ENCODE peak calls at places on chromosomes 3 and 15, in six cellular contexts. One of them, this sample, is unnamed.

GRCh38 chr3:104526901-104527401 is 839.8 kb upstream of the ALCAM start:
- DNase-seq in RWPE1: no peak
- DNase-seq in esophagus muscularis mucosa: no peak
- DNase-seq in AG20443: no peak
- DNase-seq in GM13976: no peak
- DNase-seq in NB4: no peak
- DNase-seq in this sample: no peak

GRCh38 chr3:128383316-128384235 is 83.1 kb downstream of the DNAJB8 start:
- DNase-seq in RWPE1: peak; percentile 86
- DNase-seq in esophagus muscularis mucosa: no peak
- DNase-seq in AG20443: peak; percentile 78
- DNase-seq in GM13976: no peak
- DNase-seq in NB4: peak; percentile 49
- DNase-seq in this sample: peak; percentile 87

GRCh38 chr3:124607163-124607562 is 123.1 kb upstream of the UMPS start:
- DNase-seq in RWPE1: peak; percentile 69
- DNase-seq in esophagus muscularis mucosa: no peak
- DNase-seq in AG20443: peak; percentile 19
- DNase-seq in GM13976: no peak
- DNase-seq in NB4: no peak
- DNase-seq in this sample: peak; percentile 31

GRCh38 chr15:91696981-91697380 is 156.5 kb upstream of the SLCO3A1 start:
- DNase-seq in RWPE1: no peak
- DNase-seq in esophagus muscularis mucosa: no peak
- DNase-seq in AG20443: no peak
- DNase-seq in GM13976: no peak
- DNase-seq in NB4: no peak
- DNase-seq in this sample: no peak

GRCh38 chr3:41574900-41575299 is 375.6 kb downstream of the CTNNB1 start:
- DNase-seq in RWPE1: no peak
- DNase-seq in esophagus muscularis mucosa: no peak
- DNase-seq in AG20443: no peak
- DNase-seq in GM13976: no peak
- DNase-seq in NB4: no peak
- DNase-seq in this sample: no peak

GRCh38 chr3:193975072-193975535 is 160.8 kb upstream of the HES1 start:
- DNase-seq in RWPE1: no peak
- DNase-seq in esophagus muscularis mucosa: no peak
- DNase-seq in AG20443: no peak
- DNase-seq in GM13976: no peak
- DNase-seq in NB4: no peak
- DNase-seq in this sample: no peak

GRCh38 chr15:57158589-57158988 is 217.7 kb upstream of the CGNL1 start:
- DNase-seq in RWPE1: peak; percentile 49
- DNase-seq in esophagus muscularis mucosa: no peak
- DNase-seq in AG20443: peak; percentile 40
- DNase-seq in GM13976: no peak
- DNase-seq in NB4: no peak
- DNase-seq in this sample: no peak

GRCh38 chr3:33186524-33187367 is 31.9 kb downstream of the SUSD5 start:
- DNase-seq in RWPE1: no peak
- DNase-seq in esophagus muscularis mucosa: no peak
- DNase-seq in AG20443: no peak
- DNase-seq in GM13976: no peak
- DNase-seq in NB4: no peak
- DNase-seq in this sample: peak; percentile 17

GRCh38 chr3:72143322-72143721 is 358.4 kb upstream of the PROK2 start:
- DNase-seq in RWPE1: no peak
- DNase-seq in esophagus muscularis mucosa: no peak
- DNase-seq in AG20443: peak; percentile 50
- DNase-seq in GM13976: no peak
- DNase-seq in NB4: no peak
- DNase-seq in this sample: peak; percentile 76

GRCh38 chr3:82521657-82522056 is 760.2 kb upstream of the GBE1 start:
- DNase-seq in RWPE1: no peak
- DNase-seq in esophagus muscularis mucosa: no peak
- DNase-seq in AG20443: no peak
- DNase-seq in GM13976: no peak
- DNase-seq in NB4: no peak
- DNase-seq in this sample: no peak

GRCh38 chr3:17412950-17413530 is 329.4 kb downstream of the TBC1D5 start:
- DNase-seq in RWPE1: peak; percentile 26
- DNase-seq in esophagus muscularis mucosa: no peak
- DNase-seq in AG20443: peak; percentile 47
- DNase-seq in GM13976: peak; percentile 20
- DNase-seq in NB4: peak; percentile 66
- DNase-seq in this sample: peak; percentile 26

GRCh38 chr3:8884630-8885290 is 78.5 kb downstream of the RAD18 start:
- DNase-seq in RWPE1: no peak
- DNase-seq in esophagus muscularis mucosa: no peak
- DNase-seq in AG20443: no peak
- DNase-seq in GM13976: no peak
- DNase-seq in NB4: no peak
- DNase-seq in this sample: no peak

GRCh38 chr3:50274371-50275104 is 4.3 kb upstream of the LSMEM2 start:
- DNase-seq in RWPE1: no peak
- DNase-seq in esophagus muscularis mucosa: no peak
- DNase-seq in AG20443: peak; percentile 57
- DNase-seq in GM13976: peak; percentile 83
- DNase-seq in NB4: peak; percentile 81
- DNase-seq in this sample: no peak

GRCh38 chr3:165783383-165783782 is 53.8 kb downstream of the BCHE start:
- DNase-seq in RWPE1: no peak
- DNase-seq in esophagus muscularis mucosa: no peak
- DNase-seq in AG20443: no peak
- DNase-seq in GM13976: no peak
- DNase-seq in NB4: no peak
- DNase-seq in this sample: no peak

GRCh38 chr3:136818191-136818850 is 605 bp upstream of the SLC35G2 start:
- DNase-seq in RWPE1: peak; percentile 17
- DNase-seq in esophagus muscularis mucosa: no peak
- DNase-seq in AG20443: peak; percentile 73
- DNase-seq in GM13976: peak; percentile 44
- DNase-seq in NB4: peak; percentile 81
- DNase-seq in this sample: peak; percentile 80

GRCh38 chr15:65044724-65045481 is at the start of gene SLC51B:
- DNase-seq in RWPE1: no peak
- DNase-seq in esophagus muscularis mucosa: no peak
- DNase-seq in AG20443: no peak
- DNase-seq in GM13976: no peak
- DNase-seq in NB4: no peak
- DNase-seq in this sample: peak; percentile 42

GRCh38 chr3:43692085-43692484 is 1.3 kb downstream of the ABHD5 start:
- DNase-seq in RWPE1: no peak
- DNase-seq in esophagus muscularis mucosa: no peak
- DNase-seq in AG20443: no peak
- DNase-seq in GM13976: no peak
- DNase-seq in NB4: peak; percentile 22
- DNase-seq in this sample: no peak

GRCh38 chr3:122714269-122714668 is 33.6 kb downstream of the PARP14 start:
- DNase-seq in RWPE1: no peak
- DNase-seq in esophagus muscularis mucosa: no peak
- DNase-seq in AG20443: no peak
- DNase-seq in GM13976: no peak
- DNase-seq in NB4: no peak
- DNase-seq in this sample: no peak

GRCh38 chr3:99505646-99506269 is 132.6 kb upstream of the COL8A1 start:
- DNase-seq in RWPE1: no peak
- DNase-seq in esophagus muscularis mucosa: no peak
- DNase-seq in AG20443: peak; percentile 84
- DNase-seq in GM13976: peak; percentile 62
- DNase-seq in NB4: peak; percentile 89
- DNase-seq in this sample: peak; percentile 67

GRCh38 chr3:134419966-134420321 is 45.7 kb upstream of the AMOTL2 start:
- DNase-seq in RWPE1: no peak
- DNase-seq in esophagus muscularis mucosa: no peak
- DNase-seq in AG20443: no peak
- DNase-seq in GM13976: no peak
- DNase-seq in NB4: no peak
- DNase-seq in this sample: no peak

GRCh38 chr3:142213298-142213697 is 12.1 kb downstream of the GK5 start:
- DNase-seq in RWPE1: no peak
- DNase-seq in esophagus muscularis mucosa: no peak
- DNase-seq in AG20443: no peak
- DNase-seq in GM13976: no peak
- DNase-seq in NB4: no peak
- DNase-seq in this sample: peak; percentile 69

GRCh38 chr15:25510146-25510545 is 71.3 kb upstream of the UBE3A start:
- DNase-seq in RWPE1: no peak
- DNase-seq in esophagus muscularis mucosa: peak; percentile 66
- DNase-seq in AG20443: no peak
- DNase-seq in GM13976: no peak
- DNase-seq in NB4: no peak
- DNase-seq in this sample: no peak

GRCh38 chr15:58340176-58340575 is 91.6 kb upstream of the LIPC start:
- DNase-seq in RWPE1: no peak
- DNase-seq in esophagus muscularis mucosa: no peak
- DNase-seq in AG20443: no peak
- DNase-seq in GM13976: no peak
- DNase-seq in NB4: peak; percentile 26
- DNase-seq in this sample: peak; percentile 58

GRCh38 chr15:52496776-52497470 is 31.8 kb downstream of the MYO5A start:
- DNase-seq in RWPE1: no peak
- DNase-seq in esophagus muscularis mucosa: no peak
- DNase-seq in AG20443: no peak
- DNase-seq in GM13976: no peak
- DNase-seq in NB4: peak; percentile 75
- DNase-seq in this sample: peak; percentile 94

GRCh38 chr15:90654233-90655124 is 62.7 kb upstream of the BLM start:
- DNase-seq in RWPE1: no peak
- DNase-seq in esophagus muscularis mucosa: no peak
- DNase-seq in AG20443: no peak
- DNase-seq in GM13976: no peak
- DNase-seq in NB4: peak; percentile 85
- DNase-seq in this sample: no peak

GRCh38 chr15:101481381-101481705 is 8.2 kb downstream of the PCSK6 start:
- DNase-seq in RWPE1: no peak
- DNase-seq in esophagus muscularis mucosa: no peak
- DNase-seq in AG20443: no peak
- DNase-seq in GM13976: no peak
- DNase-seq in NB4: no peak
- DNase-seq in this sample: no peak

GRCh38 chr3:49591615-49592014 is 37.3 kb downstream of the BSN start:
- DNase-seq in RWPE1: no peak
- DNase-seq in esophagus muscularis mucosa: no peak
- DNase-seq in AG20443: no peak
- DNase-seq in GM13976: no peak
- DNase-seq in NB4: no peak
- DNase-seq in this sample: no peak

GRCh38 chr15:81189583-81190283 is 6.9 kb upstream of the IL16 start:
- DNase-seq in RWPE1: peak; percentile 59
- DNase-seq in esophagus muscularis mucosa: no peak
- DNase-seq in AG20443: peak; percentile 92
- DNase-seq in GM13976: no peak
- DNase-seq in NB4: no peak
- DNase-seq in this sample: peak; percentile 96

GRCh38 chr15:79115461-79115860 is 24.9 kb upstream of the RASGRF1 start:
- DNase-seq in RWPE1: no peak
- DNase-seq in esophagus muscularis mucosa: peak; percentile 91
- DNase-seq in AG20443: no peak
- DNase-seq in GM13976: no peak
- DNase-seq in NB4: no peak
- DNase-seq in this sample: no peak

GRCh38 chr3:141239551-141240281 is 8.1 kb downstream of the PXYLP1 start:
- DNase-seq in RWPE1: no peak
- DNase-seq in esophagus muscularis mucosa: peak; percentile 78
- DNase-seq in AG20443: no peak
- DNase-seq in GM13976: no peak
- DNase-seq in NB4: no peak
- DNase-seq in this sample: no peak

GRCh38 chr3:179744667-179745066 is 91.8 kb downstream of the USP13 start:
- DNase-seq in RWPE1: no peak
- DNase-seq in esophagus muscularis mucosa: no peak
- DNase-seq in AG20443: no peak
- DNase-seq in GM13976: no peak
- DNase-seq in NB4: no peak
- DNase-seq in this sample: no peak

GRCh38 chr15:85800460-85801123 is 5.9 kb upstream of the KLHL25 start:
- DNase-seq in RWPE1: peak; percentile 70
- DNase-seq in esophagus muscularis mucosa: no peak
- DNase-seq in AG20443: peak; percentile 51
- DNase-seq in GM13976: no peak
- DNase-seq in NB4: no peak
- DNase-seq in this sample: peak; percentile 53

This sample was measured in foreskin fibroblast.